ENCODE peak calls at places on chromosomes 7 and 10, in seven cellular contexts. M is OCI-LY7, V is GM23248, U is HCT116, Y is GM23338, G is hepatocyte, I is PC-3. R is an unnamed sample.

GRCh38 chr7:45035909-45036308 is 35.9 kb downstream of the CCM2 start:
- DNase-seq in M (no peak), V (no peak), U (no peak), Y (no peak), G (no peak), I (no peak), R (no peak)

GRCh38 chr7:35450456-35450855 is 196.6 kb upstream of the TBX20 start:
- DNase-seq in M (no peak), V (no peak), U (no peak), Y (no peak), G (no peak), I (no peak), R (no peak)

GRCh38 chr7:98372993-98373392 is 27.9 kb downstream of the BAIAP2L1 start:
- DNase-seq in M (no peak), V (peak; percentile 64), U (no peak), Y (no peak), G (no peak), I (peak; percentile 92), R (no peak)

GRCh38 chr10:88379575-88379974 is 203.5 kb downstream of the RNLS start:
- DNase-seq in M (no peak), V (peak; percentile 89), U (no peak), Y (no peak), G (peak; percentile 29), I (no peak), R (no peak)

GRCh38 chr7:47901542-47901941 is 46.7 kb downstream of the PKD1L1 start:
- DNase-seq in M (no peak), V (peak; percentile 65), U (no peak), Y (no peak), G (no peak), I (peak; percentile 62), R (peak; percentile 41)

GRCh38 chr10:131213651-131214505 is 97.6 kb downstream of the TCERG1L start:
- DNase-seq in M (no peak), V (no peak), U (no peak), Y (no peak), G (peak; percentile 39), I (no peak), R (no peak)

GRCh38 chr10:116779076-116779687 is 36.8 kb upstream of the HSPA12A start:
- DNase-seq in M (no peak), V (peak; percentile 49), U (peak; percentile 35), Y (no peak), G (no peak), I (peak; percentile 30), R (no peak)

GRCh38 chr7:148607151-148607661 is 16.6 kb downstream of the C7orf33 start:
- DNase-seq in M (no peak), V (no peak), U (no peak), Y (peak; percentile 90), G (no peak), I (no peak), R (peak; percentile 51)

DNA sequence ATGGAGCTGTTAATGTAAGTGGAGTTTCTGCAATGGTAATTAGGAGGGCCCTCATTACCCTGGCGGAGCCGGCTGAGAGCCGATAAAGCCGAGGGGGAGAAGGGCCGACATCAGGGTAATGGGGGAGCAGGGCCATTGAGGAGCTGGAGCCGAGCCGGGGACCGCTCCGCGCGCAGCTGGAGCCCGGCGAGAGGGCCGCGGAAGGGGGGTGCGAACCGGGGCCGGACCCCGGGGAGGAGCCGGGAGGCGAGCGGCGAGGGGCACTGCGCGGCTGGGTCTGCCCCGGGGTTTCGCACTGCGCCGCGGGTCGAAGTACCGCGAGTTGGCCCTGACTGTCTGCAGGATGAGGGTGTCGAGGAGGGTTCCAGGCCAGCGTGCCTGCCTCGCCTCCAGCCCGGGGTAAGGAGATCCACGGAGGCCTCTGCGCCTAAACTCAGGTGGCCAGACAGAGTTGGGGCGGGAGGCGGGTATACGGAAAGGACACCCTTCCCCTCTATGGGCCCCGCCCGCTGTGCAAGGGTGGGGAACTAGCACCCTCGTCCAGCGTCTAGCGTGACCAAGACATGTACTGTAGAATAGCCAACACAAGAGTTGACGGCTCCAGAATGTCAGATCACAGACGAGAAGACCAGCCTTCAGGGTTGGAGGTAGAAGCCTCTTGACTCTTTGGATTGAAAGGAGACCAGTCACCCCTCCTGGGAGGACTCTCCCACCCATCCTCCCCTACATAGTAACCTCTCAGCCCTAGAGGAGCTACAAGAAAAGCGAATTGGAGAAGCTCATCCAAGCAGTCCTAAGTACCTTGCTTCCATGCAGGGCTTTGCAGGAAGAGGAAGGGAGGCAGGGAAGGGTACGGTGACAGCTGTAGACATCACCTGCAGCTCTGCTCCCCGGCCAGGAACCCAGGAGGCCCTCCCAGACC is 55.2 kb upstream of the LBX1 start:
- DNase-seq in M (no peak), V (no peak), U (no peak), Y (peak; percentile 67), G (no peak), I (no peak), R (peak; percentile 66)
- H3K4me3 ChIP-seq in M (no peak overlapping the region), V (no peak overlapping the region), U (no peak overlapping the region), Y (peak overlapping the region; percentile 76), G (no peak overlapping the region), I (no peak overlapping the region), R (peak overlapping the region; percentile 47)

GRCh38 chr7:73671317-73671651 is 3.7 kb downstream of the VPS37D start:
- DNase-seq in M (no peak), V (no peak), U (no peak), Y (no peak), G (no peak), I (no peak), R (no peak)
- H3K4me2 ChIP-seq in M (no peak overlapping the region), V (no peak overlapping the region), U (no peak overlapping the region), Y (peak overlapping the region; percentile 76), G (no peak overlapping the region), I (no peak overlapping the region), R (no peak overlapping the region)

GRCh38 chr10:72261323-72262018 is 12.3 kb upstream of the DDIT4 start:
- DNase-seq in M (peak; percentile 72), V (no peak), U (no peak), Y (no peak), G (peak; percentile 73), I (peak; percentile 25), R (no peak)

GRCh38 chr10:72258617-72259016 is 15.1 kb upstream of the DDIT4 start:
- DNase-seq in M (no peak), V (no peak), U (no peak), Y (peak; percentile 37), G (no peak), I (no peak), R (no peak)

GRCh38 chr10:72259491-72260214 is 14.1 kb upstream of the DDIT4 start:
- DNase-seq in M (peak; percentile 40), V (peak; percentile 70), U (no peak), Y (peak; percentile 12), G (peak; percentile 64), I (no peak), R (no peak)

GRCh38 chr10:72260588-72261322 is 13.0 kb upstream of the DDIT4 start:
- DNase-seq in M (peak; percentile 91), V (peak; percentile 77), U (no peak), Y (peak; percentile 97), G (peak; percentile 96), I (peak; percentile 43), R (peak; percentile 99)

DNA sequence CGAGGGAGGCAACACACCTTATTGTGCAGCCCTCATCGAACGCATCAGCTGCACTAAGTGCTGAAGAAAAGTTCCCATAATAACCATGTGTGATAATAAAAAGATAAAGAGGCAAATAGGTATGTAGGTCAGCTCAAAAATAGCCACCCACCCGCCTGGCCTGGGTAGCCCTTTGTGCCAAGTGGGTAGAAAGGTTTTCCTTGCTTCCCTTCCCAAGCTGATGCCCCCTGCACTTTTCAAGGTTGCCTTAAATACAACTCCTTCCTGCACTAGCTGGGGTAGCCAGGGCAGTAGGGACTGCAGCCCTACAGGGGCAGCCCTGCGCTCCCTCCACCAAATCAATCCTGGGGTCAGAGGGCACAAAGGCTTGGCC is 13.5 kb upstream of the DDIT4 start:
- DNase-seq in M (no peak), V (no peak), U (no peak), Y (no peak), G (no peak), I (no peak), R (no peak)
- TF ChIP-seq EZH2phosphoT487 in M (no peak), V (no peak), U (no peak), Y (no peak), G (no peak), I (no peak), R (no peak)

DNA sequence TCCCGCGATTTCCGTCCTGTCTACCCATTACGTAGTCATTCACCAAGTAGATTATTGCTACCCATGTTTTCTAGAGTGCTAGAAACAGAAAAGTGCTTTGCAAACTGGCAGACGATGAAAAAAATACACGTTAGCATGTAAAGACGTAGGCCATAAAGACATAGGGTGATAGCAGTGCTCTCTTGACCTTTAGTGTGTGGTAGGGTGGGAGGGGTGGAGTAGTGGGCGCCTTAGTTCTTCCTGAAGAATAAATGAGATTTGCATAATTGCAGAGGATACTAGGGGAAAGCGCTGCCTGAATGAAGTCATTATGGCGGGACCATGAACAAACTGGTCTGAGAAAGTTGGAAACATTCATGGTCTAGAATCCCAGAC is 948 bp downstream of the ZNF485 start:
- DNase-seq in M (no peak), V (no peak), U (no peak), Y (no peak), G (no peak), I (no peak), R (no peak)
- H3K4me3 ChIP-seq in M (peak overlapping the region; percentile 76), V (peak overlapping the region; percentile 87), U (peak overlapping the region; percentile 65), Y (peak overlapping the region; percentile 75), G (peak overlapping the region; percentile 97), I (peak overlapping the region; percentile 77), R (peak overlapping the region; percentile 61)

GRCh38 chr7:99497771-99498545 is 2.1 kb downstream of the ZNF394 start:
- DNase-seq in M (no peak), V (no peak), U (no peak), Y (no peak), G (no peak), I (no peak), R (no peak)

GRCh38 chr7:99499356-99499712 is 747 bp downstream of the ZNF394 start:
- DNase-seq in M (peak; percentile 24), V (peak; percentile 53), U (no peak), Y (no peak), G (no peak), I (no peak), R (no peak)

GRCh38 chr7:99500637-99501009 is 542 bp upstream of the ZNF394 start:
- DNase-seq in M (no peak), V (no peak), U (no peak), Y (no peak), G (no peak), I (no peak), R (no peak)

GRCh38 chr7:99499713-99500636 is at the start of gene ZNF394:
- DNase-seq in M (peak; percentile 93), V (peak; percentile 96), U (peak; percentile 87), Y (peak; percentile 99), G (peak; percentile 95), I (peak; percentile 89), R (peak; percentile 98)

GRCh38 chr7:99498546-99498944 is 1.5 kb downstream of the ZNF394 start:
- DNase-seq in M (no peak), V (peak; percentile 11), U (no peak), Y (no peak), G (peak; percentile 8), I (peak; percentile 19), R (no peak)
- H3K4me2 ChIP-seq in M (peak overlapping the region; percentile 100), V (peak overlapping the region; percentile 84), U (peak overlapping the region; percentile 84), Y (peak overlapping the region; percentile 94), G (peak overlapping the region; percentile 90), I (peak overlapping the region; percentile 100), R (peak overlapping the region; percentile 80)

GRCh38 chr7:16189026-16189715 is 232.2 kb downstream of the CRPPA start:
- DNase-seq in M (no peak), V (peak; percentile 49), U (no peak), Y (no peak), G (no peak), I (no peak), R (no peak)
- TF ChIP-seq EZH2phosphoT487 in M (no peak), V (no peak), U (no peak), Y (no peak), G (no peak), I (no peak), R (no peak)